ENCODE peak calls at places on chromosomes 6 and 20, in six cellular contexts. Y, U, E, Q, M and T are unnamed samples.

GRCh38 chr6:142011775-142012174 is 121.0 kb upstream of the GJE1 start:
- DNase-seq in U (no peak), Y (no peak), M (no peak), E (no peak), Q (no peak), T (no peak)

GRCh38 chr20:5674176-5674660 is 76.0 kb upstream of the SHLD1 start:
- DNase-seq in Y (no peak), Q (peak; percentile 90), E (peak; percentile 36), U (peak; percentile 56), M (peak; percentile 97), T (no peak)

GRCh38 chr6:145733770-145734169 is 1.6 kb downstream of the EPM2A start:
- DNase-seq in M (no peak), E (no peak), U (no peak), Y (no peak), Q (no peak), T (no peak)

GRCh38 chr6:75526502-75527127 is 33.0 kb upstream of the FILIP1 start:
- DNase-seq in U (peak; percentile 78), Q (peak; percentile 55), M (peak; percentile 82), Y (peak; percentile 30), E (peak; percentile 45), T (peak; percentile 47)

GRCh38 chr20:32963176-32963575 is 41.1 kb downstream of the SUN5 start:
- DNase-seq in U (no peak), M (no peak), E (no peak), Y (peak; percentile 5), Q (no peak), T (peak; percentile 3)

GRCh38 chr20:31943052-31943471 is 8.8 kb downstream of the PDRG1 start:
- DNase-seq in Q (no peak), Y (no peak), M (no peak), E (no peak), U (no peak), T (no peak)

GRCh38 chr6:132041706-132042105 is 90.5 kb upstream of the CCN2 start:
- DNase-seq in M (no peak), Y (no peak), U (no peak), E (peak; percentile 56), Q (no peak), T (no peak)

GRCh38 chr6:25331085-25331685 is 52.0 kb downstream of the CARMIL1 start:
- DNase-seq in U (no peak), Q (no peak), M (peak; percentile 39), E (no peak), Y (no peak), T (no peak)

GRCh38 chr6:41040101-41040910 is 1.3 kb upstream of the UNC5CL start:
- DNase-seq in M (peak; percentile 74), Q (peak; percentile 62), Y (no peak), U (no peak), E (peak; percentile 7), T (no peak)

GRCh38 chr20:24938498-24938897 is 10.6 kb upstream of the CST7 start:
- DNase-seq in M (no peak), E (no peak), Y (no peak), Q (no peak), U (no peak), T (no peak)

GRCh38 chr6:166494757-166495486 is 91.6 kb downstream of the RAMACL start:
- DNase-seq in Y (no peak), Q (no peak), U (no peak), E (no peak), M (no peak), T (no peak)

GRCh38 chr6:31308050-31308844 is 36.4 kb upstream of the HLA-C start:
- DNase-seq in Y (no peak), U (peak; percentile 67), M (no peak), E (no peak), Q (peak; percentile 24), T (no peak)

GRCh38 chr6:53412751-53413150 is 64.0 kb upstream of the ELOVL5 start:
- DNase-seq in U (no peak), M (no peak), E (no peak), Q (no peak), Y (no peak), T (no peak)

GRCh38 chr6:44257753-44258324 is 511 bp upstream of the SLC35B2 start:
- DNase-seq in E (no peak), Y (no peak), M (no peak), Q (no peak), U (no peak), T (no peak)

GRCh38 chr6:57173886-57174510 is 1.9 kb downstream of the BAG2 start:
- DNase-seq in M (peak; percentile 77), U (no peak), Q (peak; percentile 49), E (peak; percentile 82), Y (peak; percentile 10), T (no peak)

GRCh38 chr20:45919536-45919933 is 7.6 kb upstream of the PLTP start:
- DNase-seq in Q (no peak), U (no peak), M (no peak), Y (no peak), E (peak; percentile 79), T (no peak)

GRCh38 chr20:6178537-6178936 is 55.7 kb upstream of the FERMT1 start:
- DNase-seq in M (peak; percentile 72), Y (peak; percentile 28), E (peak; percentile 18), U (peak; percentile 26), Q (peak; percentile 32), T (no peak)

GRCh38 chr6:42338573-42339218 is 113.0 kb downstream of the TRERF1 start:
- DNase-seq in M (peak; percentile 98), Y (no peak), U (no peak), E (peak; percentile 99), Q (peak; percentile 96), T (no peak)

GRCh38 chr20:1533059-1533458 is 24.4 kb downstream of the SIRPD start:
- DNase-seq in U (no peak), Y (no peak), M (peak; percentile 4), Q (no peak), E (no peak), T (no peak)

GRCh38 chr6:78995346-78995745 is 82.7 kb downstream of the PHIP start:
- DNase-seq in E (no peak), M (no peak), Y (no peak), Q (no peak), U (no peak), T (no peak)

GRCh38 chr6:138654715-138655634 is 118.6 kb upstream of the CCDC28A start:
- DNase-seq in M (peak; percentile 3), U (no peak), Y (no peak), E (peak; percentile 57), Q (peak; percentile 78), T (no peak)

GRCh38 chr20:37323985-37324384 is 22.0 kb upstream of the SRC start:
- DNase-seq in M (no peak), E (peak; percentile 86), U (no peak), Y (no peak), Q (peak; percentile 56), T (no peak)

GRCh38 chr20:46674253-46675083 is 14.8 kb downstream of the TP53RK start:
- DNase-seq in Y (no peak), Q (no peak), E (no peak), M (no peak), U (no peak), T (no peak)

GRCh38 chr20:45343867-45344721 is 4.1 kb downstream of the SDC4 start:
- DNase-seq in Q (peak; percentile 91), U (no peak), Y (no peak), E (peak; percentile 90), M (peak; percentile 98), T (no peak)

DNA sequence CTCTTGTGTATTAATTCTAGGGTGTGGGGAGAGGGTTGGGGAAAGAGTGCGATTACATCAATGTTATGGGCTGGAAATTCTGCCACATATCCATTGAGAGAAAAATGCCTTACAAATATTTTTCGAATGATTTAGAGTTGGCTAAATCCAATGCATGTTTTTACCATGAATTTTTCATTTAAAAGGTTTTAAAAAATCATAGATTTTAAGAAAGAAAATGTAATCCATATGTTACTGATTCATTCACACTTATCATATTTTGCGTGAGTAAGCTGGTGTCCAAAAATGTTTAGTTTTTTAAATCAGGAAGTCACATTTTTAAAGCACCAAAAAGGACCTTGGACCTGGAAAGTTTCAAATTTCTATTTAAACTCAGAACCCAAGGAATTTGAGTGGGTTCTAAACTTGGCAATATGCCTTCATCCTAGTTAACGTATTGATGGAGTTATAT is 627.4 kb upstream of the CITED2 start:
- DNase-seq in U (no peak), Y (peak; percentile 23), Q (no peak), M (no peak), E (peak; percentile 31), T (no peak)
- H3K9ac ChIP-seq in U (no peak overlapping the region), Y (peak overlapping the region; percentile 20), Q (no peak overlapping the region), M (no peak overlapping the region), E (no peak overlapping the region), T (no peak overlapping the region)

DNA sequence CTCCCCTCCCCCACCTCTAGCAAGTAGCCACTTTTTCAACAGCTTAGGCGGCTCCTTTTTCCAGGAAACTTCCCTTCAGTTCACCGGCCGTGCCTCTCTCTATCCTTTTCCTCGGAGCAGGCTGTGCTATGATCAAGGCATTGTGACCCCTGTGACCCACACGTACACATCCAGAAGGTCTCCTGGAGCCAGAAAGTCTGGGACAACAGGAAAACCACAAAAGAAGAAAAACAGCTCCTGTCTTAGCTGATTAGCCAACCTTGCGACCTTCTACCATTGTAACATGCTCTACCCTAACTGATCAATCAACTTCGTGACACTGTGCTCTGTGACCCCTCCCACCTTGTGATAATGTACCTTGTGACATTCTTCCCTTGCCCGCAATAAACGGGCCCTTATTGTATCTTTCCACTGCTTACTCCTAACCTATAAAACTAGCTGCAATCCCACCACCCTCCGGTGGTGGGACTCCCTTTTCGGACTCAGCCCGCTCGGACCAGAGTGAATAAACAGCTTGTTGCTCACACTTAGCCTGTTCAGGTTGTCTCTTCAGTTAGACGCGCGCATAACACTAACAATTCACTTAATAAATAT is 24.2 kb downstream of the ZNF311 start:
- DNase-seq in M (peak; percentile 90), U (peak; percentile 67), Q (peak; percentile 62), Y (peak; percentile 86), E (peak; percentile 71), T (peak; percentile 67)
- H3K27ac ChIP-seq in M (peak overlapping the region; percentile 60), U (no peak overlapping the region), Q (peak overlapping the region; percentile 51), Y (peak overlapping the region; percentile 68), E (peak overlapping the region; percentile 5), T (peak overlapping the region; percentile 59)

DNA sequence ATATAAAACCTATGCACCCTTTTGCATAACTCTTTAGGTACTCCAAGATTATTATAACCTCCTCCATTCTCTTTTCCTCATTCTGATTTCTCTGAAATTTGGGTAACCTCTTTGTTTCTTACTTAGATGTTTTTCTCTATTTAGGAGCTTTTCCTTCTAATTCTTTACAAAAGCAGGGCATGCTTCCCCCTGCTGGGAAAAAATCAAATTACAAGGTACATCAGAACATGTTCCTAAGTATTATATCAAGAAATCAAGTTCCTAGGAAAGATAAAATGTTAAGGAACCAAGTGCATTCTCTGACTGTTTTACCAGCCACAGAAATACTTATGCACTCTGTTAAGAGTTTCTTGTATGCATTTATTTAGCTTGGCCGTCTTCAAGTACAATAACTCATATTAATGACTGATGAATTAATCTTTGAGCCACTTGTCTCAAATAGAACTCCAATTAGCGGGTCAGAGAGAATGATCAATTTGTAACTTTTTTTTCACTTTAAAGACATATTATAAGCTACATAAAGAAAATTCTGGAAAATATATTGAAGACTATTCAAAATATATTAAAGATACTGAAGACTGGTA is 2.1 kb downstream of the KHDRBS2 start:
- DNase-seq in Q (no peak), Y (peak; percentile 23), U (peak; percentile 36), M (peak; percentile 57), E (no peak), T (no peak)
- TF ChIP-seq CTCF in Q (peak; percentile 45), Y (peak; percentile 70), U (peak; percentile 70), M (peak; percentile 59), E (peak; percentile 36), T (peak; percentile 52)

DNA sequence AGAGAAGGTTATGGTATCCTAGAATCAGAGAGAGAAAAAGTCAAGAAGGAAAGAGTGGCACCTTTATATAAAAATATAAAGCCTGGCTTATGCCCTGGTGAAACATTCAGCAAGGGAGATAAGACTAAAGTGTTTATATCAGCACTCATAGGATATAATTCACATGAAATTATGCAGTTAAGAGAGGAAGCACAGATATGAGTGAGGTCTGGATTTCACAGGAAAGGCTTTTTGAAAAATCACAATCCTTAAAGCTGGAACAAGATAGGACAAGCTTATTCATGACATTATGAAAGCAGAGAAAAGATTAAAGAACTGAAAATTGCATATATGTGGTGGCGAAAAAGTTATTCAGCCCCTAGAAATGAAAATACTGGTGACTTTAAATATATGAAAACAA is 181.2 kb upstream of the FLRT3 start:
- DNase-seq in Q (no peak), E (no peak), Y (peak; percentile 54), M (no peak), U (no peak), T (no peak)
- H3K9ac ChIP-seq in Q (peak overlapping the region; percentile 50), E (no peak overlapping the region), Y (no peak overlapping the region), M (no peak overlapping the region), U (no peak overlapping the region), T (no peak overlapping the region)